ENCODE peak calls at places on chromosome 20, in five cellular contexts. One of them, this sample, is unnamed.
A peak's percentile ranks its signal among the peaks of the same experiment; 100 is the strongest.

GRCh38 chr20:17608701-17609497 is 39.0 kb downstream of the DSTN start:
- DNase-seq in cardiac muscle cell: no peak
- DNase-seq in psoas muscle: no peak
- DNase-seq in Caco-2: no peak
- DNase-seq in ovary: no peak
- DNase-seq in this sample: no peak

GRCh38 chr20:15759546-15760216 is 813.6 kb downstream of the KIF16B start:
- DNase-seq in cardiac muscle cell: no peak
- DNase-seq in psoas muscle: no peak
- DNase-seq in Caco-2: no peak
- DNase-seq in ovary: no peak
- DNase-seq in this sample: no peak

GRCh38 chr20:50343490-50344179 is 153.0 kb downstream of the CEBPB start:
- DNase-seq in cardiac muscle cell: no peak
- DNase-seq in psoas muscle: no peak
- DNase-seq in Caco-2: peak; percentile 49
- DNase-seq in ovary: no peak
- DNase-seq in this sample: no peak

GRCh38 chr20:2558581-2559301 is 22.4 kb downstream of the TMC2 start:
- DNase-seq in cardiac muscle cell: peak; percentile 29
- DNase-seq in psoas muscle: no peak
- DNase-seq in Caco-2: no peak
- DNase-seq in ovary: no peak
- DNase-seq in this sample: no peak

GRCh38 chr20:11987526-11987925 is 69.8 kb downstream of the BTBD3 start:
- DNase-seq in cardiac muscle cell: no peak
- DNase-seq in psoas muscle: no peak
- DNase-seq in Caco-2: no peak
- DNase-seq in ovary: no peak
- DNase-seq in this sample: no peak

GRCh38 chr20:53871541-53871940 is 198.9 kb downstream of the BCAS1 start:
- DNase-seq in cardiac muscle cell: no peak
- DNase-seq in psoas muscle: no peak
- DNase-seq in Caco-2: no peak
- DNase-seq in ovary: no peak
- DNase-seq in this sample: no peak

GRCh38 chr20:2387180-2387577 is 6.5 kb downstream of the TGM6 start:
- DNase-seq in cardiac muscle cell: peak; percentile 10
- DNase-seq in psoas muscle: no peak
- DNase-seq in Caco-2: peak; percentile 57
- DNase-seq in ovary: no peak
- DNase-seq in this sample: no peak

GRCh38 chr20:24465730-24466129 is 3.7 kb upstream of the SYNDIG1 start:
- DNase-seq in cardiac muscle cell: peak; percentile 60
- DNase-seq in psoas muscle: no peak
- DNase-seq in Caco-2: no peak
- DNase-seq in ovary: no peak
- DNase-seq in this sample: no peak

GRCh38 chr20:21513881-21514540 is at the start of gene NKX2-2:
- DNase-seq in cardiac muscle cell: no peak
- DNase-seq in psoas muscle: no peak
- DNase-seq in Caco-2: no peak
- DNase-seq in ovary: no peak
- DNase-seq in this sample: no peak

GRCh38 chr20:61771805-61772350 is 293.8 kb downstream of the TAF4 start:
- DNase-seq in cardiac muscle cell: no peak
- DNase-seq in psoas muscle: no peak
- DNase-seq in Caco-2: peak; percentile 54
- DNase-seq in ovary: no peak
- DNase-seq in this sample: no peak

GRCh38 chr20:57298457-57298856 is 31.1 kb upstream of the SPO11 start:
- DNase-seq in cardiac muscle cell: no peak
- DNase-seq in psoas muscle: no peak
- DNase-seq in Caco-2: no peak
- DNase-seq in ovary: no peak
- DNase-seq in this sample: no peak

GRCh38 chr20:28616354-28616753 is 2641.1 kb upstream of the DEFB115 start:
- DNase-seq in cardiac muscle cell: no peak
- DNase-seq in psoas muscle: no peak
- DNase-seq in Caco-2: no peak
- DNase-seq in ovary: no peak
- DNase-seq in this sample: no peak

GRCh38 chr20:23484081-23484480 is 6.8 kb upstream of the CST8 start:
- DNase-seq in cardiac muscle cell: no peak
- DNase-seq in psoas muscle: no peak
- DNase-seq in Caco-2: no peak
- DNase-seq in ovary: no peak
- DNase-seq in this sample: no peak

GRCh38 chr20:57392512-57393271 is 1.5 kb downstream of the RBM38 start:
- DNase-seq in cardiac muscle cell: no peak
- DNase-seq in psoas muscle: peak; percentile 46
- DNase-seq in Caco-2: no peak
- DNase-seq in ovary: peak; percentile 60
- DNase-seq in this sample: peak; percentile 96

GRCh38 chr20:34268851-34269668 is 27.8 kb downstream of the ASIP start:
- DNase-seq in cardiac muscle cell: peak; percentile 45
- DNase-seq in psoas muscle: peak; percentile 27
- DNase-seq in Caco-2: no peak
- DNase-seq in ovary: peak; percentile 73
- DNase-seq in this sample: peak; percentile 84

GRCh38 chr20:51610761-51611624 is 68.5 kb upstream of the NFATC2 start:
- DNase-seq in cardiac muscle cell: no peak
- DNase-seq in psoas muscle: no peak
- DNase-seq in Caco-2: no peak
- DNase-seq in ovary: no peak
- DNase-seq in this sample: no peak

GRCh38 chr20:10848810-10849370 is 175.1 kb upstream of the JAG1 start:
- DNase-seq in cardiac muscle cell: peak; percentile 92
- DNase-seq in psoas muscle: no peak
- DNase-seq in Caco-2: peak; percentile 79
- DNase-seq in ovary: no peak
- DNase-seq in this sample: no peak

GRCh38 chr20:21270806-21271205 is 32.3 kb upstream of the XRN2 start:
- DNase-seq in cardiac muscle cell: no peak
- DNase-seq in psoas muscle: no peak
- DNase-seq in Caco-2: no peak
- DNase-seq in ovary: no peak
- DNase-seq in this sample: no peak

GRCh38 chr20:1943267-1944002 is 48.2 kb downstream of the SIRPA start:
- DNase-seq in cardiac muscle cell: no peak
- DNase-seq in psoas muscle: peak; percentile 64
- DNase-seq in Caco-2: no peak
- DNase-seq in ovary: no peak
- DNase-seq in this sample: peak; percentile 60

GRCh38 chr20:24913076-24913628 is 35.9 kb upstream of the CST7 start:
- DNase-seq in cardiac muscle cell: no peak
- DNase-seq in psoas muscle: no peak
- DNase-seq in Caco-2: no peak
- DNase-seq in ovary: no peak
- DNase-seq in this sample: no peak

GRCh38 chr20:21505810-21506530 is 7.9 kb downstream of the NKX2-2 start:
- DNase-seq in cardiac muscle cell: peak; percentile 56
- DNase-seq in psoas muscle: no peak
- DNase-seq in Caco-2: no peak
- DNase-seq in ovary: peak; percentile 56
- DNase-seq in this sample: peak; percentile 90

GRCh38 chr20:25517124-25517523 is 68.2 kb downstream of the NINL start:
- DNase-seq in cardiac muscle cell: no peak
- DNase-seq in psoas muscle: no peak
- DNase-seq in Caco-2: no peak
- DNase-seq in ovary: no peak
- DNase-seq in this sample: no peak

GRCh38 chr20:10551732-10552724 is 116.9 kb downstream of the SLX4IP start:
- DNase-seq in cardiac muscle cell: peak; percentile 15
- DNase-seq in psoas muscle: no peak
- DNase-seq in Caco-2: no peak
- DNase-seq in ovary: no peak
- DNase-seq in this sample: no peak

GRCh38 chr20:33874129-33874528 is 63.0 kb downstream of the CHMP4B start:
- DNase-seq in cardiac muscle cell: no peak
- DNase-seq in psoas muscle: no peak
- DNase-seq in Caco-2: no peak
- DNase-seq in ovary: no peak
- DNase-seq in this sample: no peak

GRCh38 chr20:23062632-23063031 is 13.2 kb upstream of the THBD start:
- DNase-seq in cardiac muscle cell: no peak
- DNase-seq in psoas muscle: no peak
- DNase-seq in Caco-2: no peak
- DNase-seq in ovary: no peak
- DNase-seq in this sample: no peak

GRCh38 chr20:49957487-49957938 is 21.3 kb downstream of the RNF114 start:
- DNase-seq in cardiac muscle cell: no peak
- DNase-seq in psoas muscle: no peak
- DNase-seq in Caco-2: peak; percentile 61
- DNase-seq in ovary: no peak
- DNase-seq in this sample: peak; percentile 54

GRCh38 chr20:11807070-11807741 is 110.5 kb upstream of the BTBD3 start:
- DNase-seq in cardiac muscle cell: peak; percentile 87
- DNase-seq in psoas muscle: no peak
- DNase-seq in Caco-2: no peak
- DNase-seq in ovary: no peak
- DNase-seq in this sample: no peak

GRCh38 chr20:14470231-14470894 is 133.0 kb upstream of the FLRT3 start:
- DNase-seq in cardiac muscle cell: no peak
- DNase-seq in psoas muscle: no peak
- DNase-seq in Caco-2: no peak
- DNase-seq in ovary: no peak
- DNase-seq in this sample: no peak

GRCh38 chr20:36097331-36097730 is 57.2 kb upstream of the EPB41L1 start:
- DNase-seq in cardiac muscle cell: peak; percentile 56
- DNase-seq in psoas muscle: no peak
- DNase-seq in Caco-2: no peak
- DNase-seq in ovary: no peak
- DNase-seq in this sample: no peak

GRCh38 chr20:36099106-36099505 is 55.4 kb upstream of the EPB41L1 start:
- DNase-seq in cardiac muscle cell: no peak
- DNase-seq in psoas muscle: no peak
- DNase-seq in Caco-2: no peak
- DNase-seq in ovary: no peak
- DNase-seq in this sample: no peak

GRCh38 chr20:36096404-36096799 is 58.1 kb upstream of the EPB41L1 start:
- DNase-seq in cardiac muscle cell: peak; percentile 28
- DNase-seq in psoas muscle: no peak
- DNase-seq in Caco-2: no peak
- DNase-seq in ovary: no peak
- DNase-seq in this sample: no peak

GRCh38 chr20:36098364-36098763 is 56.2 kb upstream of the EPB41L1 start:
- DNase-seq in cardiac muscle cell: peak; percentile 83
- DNase-seq in psoas muscle: no peak
- DNase-seq in Caco-2: no peak
- DNase-seq in ovary: no peak
- DNase-seq in this sample: no peak

GRCh38 chr20:36097751-36098151 is 56.8 kb upstream of the EPB41L1 start:
- DNase-seq in cardiac muscle cell: no peak
- DNase-seq in psoas muscle: no peak
- DNase-seq in Caco-2: no peak
- DNase-seq in ovary: no peak
- DNase-seq in this sample: no peak
- H3K4me1 ChIP-seq in cardiac muscle cell: peaks cover 37% of the 10 kb centered on the region
- H3K4me1 ChIP-seq in psoas muscle: no peaks in the 10 kb centered on the region
- H3K4me1 ChIP-seq in Caco-2: peaks cover 60% of the 10 kb centered on the region
- H3K4me1 ChIP-seq in ovary: peaks cover 3% of the 10 kb centered on the region
- H3K4me1 ChIP-seq in this sample: peaks cover 10% of the 10 kb centered on the region

GRCh38 chr20:4896971-4897497 is 104.3 kb downstream of the SLC23A2 start:
- DNase-seq in cardiac muscle cell: no peak
- DNase-seq in psoas muscle: no peak
- DNase-seq in Caco-2: no peak
- DNase-seq in ovary: no peak
- DNase-seq in this sample: peak; percentile 85
- TF ChIP-seq CTCF in cardiac muscle cell: no peak
- TF ChIP-seq CTCF in psoas muscle: no peak
- TF ChIP-seq CTCF in Caco-2: peak; percentile 3
- TF ChIP-seq CTCF in ovary: no peak
- TF ChIP-seq CTCF in this sample: no peak

GRCh38 chr20:47818466-47818865 is 33.2 kb upstream of the SULF2 start:
- DNase-seq in cardiac muscle cell: no peak
- DNase-seq in psoas muscle: no peak
- DNase-seq in Caco-2: peak; percentile 35
- DNase-seq in ovary: no peak
- DNase-seq in this sample: peak; percentile 30
- H3K4me1 ChIP-seq in cardiac muscle cell: no peaks in the 10 kb centered on the region
- H3K4me1 ChIP-seq in psoas muscle: no peaks in the 10 kb centered on the region
- H3K4me1 ChIP-seq in Caco-2: no peaks in the 10 kb centered on the region
- H3K4me1 ChIP-seq in ovary: peaks cover 2% of the 10 kb centered on the region
- H3K4me1 ChIP-seq in this sample: no peaks in the 10 kb centered on the region

DNA sequence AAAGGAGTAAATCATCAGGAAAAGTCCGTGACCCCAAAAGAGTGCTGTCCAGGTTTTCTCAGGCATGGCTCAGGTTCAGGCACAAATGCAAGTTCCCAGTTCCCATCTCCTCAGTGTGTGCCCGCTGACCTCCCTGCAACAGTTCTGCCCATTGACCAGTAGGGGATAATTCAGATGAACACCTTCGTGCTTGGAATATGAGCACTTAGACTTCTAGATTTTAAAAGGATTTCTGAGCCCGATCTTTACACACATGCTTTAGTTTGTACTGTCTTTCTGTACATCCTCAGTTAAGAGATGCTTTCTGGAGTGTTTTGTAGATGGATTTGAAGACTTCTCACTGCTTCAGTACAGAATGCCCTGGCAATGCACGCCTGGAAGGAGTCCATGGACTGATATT is 239.7 kb upstream of the PLCB4 start:
- DNase-seq in cardiac muscle cell: no peak
- DNase-seq in psoas muscle: no peak
- DNase-seq in Caco-2: no peak
- DNase-seq in ovary: no peak
- DNase-seq in this sample: no peak
- TF ChIP-seq CTCF in cardiac muscle cell: peak; percentile 8
- TF ChIP-seq CTCF in psoas muscle: no peak
- TF ChIP-seq CTCF in Caco-2: peak; percentile 34
- TF ChIP-seq CTCF in ovary: no peak
- TF ChIP-seq CTCF in this sample: no peak

DNA sequence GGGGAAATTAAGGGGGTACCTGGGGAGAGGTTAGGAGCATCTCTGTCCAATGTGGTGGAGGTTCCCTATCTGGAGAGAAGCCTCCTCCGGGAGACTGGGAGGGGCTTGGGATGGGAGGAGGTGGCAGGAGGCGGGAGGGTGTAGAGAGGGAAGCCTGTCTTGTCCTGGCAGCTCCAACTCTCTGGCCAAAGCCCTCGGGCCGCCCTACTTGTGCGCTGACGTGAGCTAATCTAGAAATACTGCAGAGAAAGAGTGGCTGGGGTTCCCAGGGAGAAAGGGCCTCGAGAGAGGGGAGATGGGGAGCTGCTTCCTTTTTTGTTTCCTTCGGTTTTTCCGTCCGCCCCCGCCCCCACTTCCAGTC is 1.6 kb upstream of the SLC32A1 start:
- DNase-seq in cardiac muscle cell: no peak
- DNase-seq in psoas muscle: no peak
- DNase-seq in Caco-2: no peak
- DNase-seq in ovary: no peak
- DNase-seq in this sample: no peak
- H3K4me1 ChIP-seq in cardiac muscle cell: no peaks in the 10 kb centered on the region
- H3K4me1 ChIP-seq in psoas muscle: no peaks in the 10 kb centered on the region
- H3K4me1 ChIP-seq in Caco-2: no peaks in the 10 kb centered on the region
- H3K4me1 ChIP-seq in ovary: no peaks in the 10 kb centered on the region
- H3K4me1 ChIP-seq in this sample: peaks cover 47% of the 10 kb centered on the region

This sample was measured in spleen.